ENCODE peak calls at places on chromosomes 16 and 17, in nine cellular contexts. One of them, this sample, is unnamed.

GRCh38 chr17:76805319-76805718 is 62.9 kb upstream of the MGAT5B start:
- DNase-seq in GM23338: no peak
- DNase-seq in breast epithelium: no peak
- DNase-seq in K562: no peak
- DNase-seq in GM12878: no peak
- DNase-seq in prostate gland: no peak
- DNase-seq in stomach: no peak
- DNase-seq in vagina: no peak
- DNase-seq in suprapubic skin: no peak
- DNase-seq in this sample: no peak

GRCh38 chr17:9818760-9819159 is 3.1 kb downstream of the GSG1L2 start:
- DNase-seq in GM23338: no peak
- DNase-seq in breast epithelium: no peak
- DNase-seq in K562: no peak
- DNase-seq in GM12878: no peak
- DNase-seq in prostate gland: no peak
- DNase-seq in stomach: no peak
- DNase-seq in vagina: no peak
- DNase-seq in suprapubic skin: no peak
- DNase-seq in this sample: no peak

GRCh38 chr16:88601313-88602036 is 31.3 kb downstream of the ZC3H18 start:
- DNase-seq in GM23338: no peak
- DNase-seq in breast epithelium: no peak
- DNase-seq in K562: no peak
- DNase-seq in GM12878: no peak
- DNase-seq in prostate gland: no peak
- DNase-seq in stomach: no peak
- DNase-seq in vagina: no peak
- DNase-seq in suprapubic skin: no peak
- DNase-seq in this sample: no peak

GRCh38 chr17:56832446-56832845 is 1.3 kb downstream of the C17orf67 start:
- DNase-seq in GM23338: peak; percentile 15
- DNase-seq in breast epithelium: no peak
- DNase-seq in K562: peak; percentile 10
- DNase-seq in GM12878: no peak
- DNase-seq in prostate gland: no peak
- DNase-seq in stomach: no peak
- DNase-seq in vagina: no peak
- DNase-seq in suprapubic skin: no peak
- DNase-seq in this sample: no peak

GRCh38 chr17:59846391-59847165 is 46.2 kb downstream of the TUBD1 start:
- DNase-seq in GM23338: peak; percentile 62
- DNase-seq in breast epithelium: peak; percentile 62
- DNase-seq in K562: no peak
- DNase-seq in GM12878: peak; percentile 91
- DNase-seq in prostate gland: peak; percentile 56
- DNase-seq in stomach: peak; percentile 45
- DNase-seq in vagina: peak; percentile 95
- DNase-seq in suprapubic skin: peak; percentile 82
- DNase-seq in this sample: peak; percentile 95

GRCh38 chr17:77089118-77089477 is 51.7 kb upstream of the SEC14L1 start:
- DNase-seq in GM23338: no peak
- DNase-seq in breast epithelium: no peak
- DNase-seq in K562: no peak
- DNase-seq in GM12878: no peak
- DNase-seq in prostate gland: no peak
- DNase-seq in stomach: peak; percentile 39
- DNase-seq in vagina: no peak
- DNase-seq in suprapubic skin: no peak
- DNase-seq in this sample: no peak

GRCh38 chr17:15397605-15398004 is 56.2 kb upstream of the TEKT3 start:
- DNase-seq in GM23338: no peak
- DNase-seq in breast epithelium: no peak
- DNase-seq in K562: no peak
- DNase-seq in GM12878: no peak
- DNase-seq in prostate gland: no peak
- DNase-seq in stomach: no peak
- DNase-seq in vagina: no peak
- DNase-seq in suprapubic skin: no peak
- DNase-seq in this sample: no peak

GRCh38 chr16:57689772-57690558 is 4.6 kb upstream of the DRC7 start:
- DNase-seq in GM23338: peak; percentile 27
- DNase-seq in breast epithelium: no peak
- DNase-seq in K562: peak; percentile 98
- DNase-seq in GM12878: peak; percentile 57
- DNase-seq in prostate gland: no peak
- DNase-seq in stomach: no peak
- DNase-seq in vagina: peak; percentile 52
- DNase-seq in suprapubic skin: peak; percentile 20
- DNase-seq in this sample: peak; percentile 42

GRCh38 chr16:17129971-17130370 is 340.8 kb downstream of the XYLT1 start:
- DNase-seq in GM23338: no peak
- DNase-seq in breast epithelium: no peak
- DNase-seq in K562: no peak
- DNase-seq in GM12878: no peak
- DNase-seq in prostate gland: peak; percentile 38
- DNase-seq in stomach: no peak
- DNase-seq in vagina: no peak
- DNase-seq in suprapubic skin: no peak
- DNase-seq in this sample: no peak

GRCh38 chr17:5516060-5516792 is 29.9 kb downstream of the MIS12 start:
- DNase-seq in GM23338: no peak
- DNase-seq in breast epithelium: no peak
- DNase-seq in K562: no peak
- DNase-seq in GM12878: no peak
- DNase-seq in prostate gland: no peak
- DNase-seq in stomach: no peak
- DNase-seq in vagina: no peak
- DNase-seq in suprapubic skin: no peak
- DNase-seq in this sample: no peak

GRCh38 chr17:3909257-3909656 is 7.0 kb downstream of the P2RX1 start:
- DNase-seq in GM23338: no peak
- DNase-seq in breast epithelium: no peak
- DNase-seq in K562: no peak
- DNase-seq in GM12878: no peak
- DNase-seq in prostate gland: no peak
- DNase-seq in stomach: no peak
- DNase-seq in vagina: no peak
- DNase-seq in suprapubic skin: no peak
- DNase-seq in this sample: no peak

GRCh38 chr17:3912827-3913226 is 3.4 kb downstream of the P2RX1 start:
- DNase-seq in GM23338: no peak
- DNase-seq in breast epithelium: no peak
- DNase-seq in K562: no peak
- DNase-seq in GM12878: no peak
- DNase-seq in prostate gland: no peak
- DNase-seq in stomach: no peak
- DNase-seq in vagina: no peak
- DNase-seq in suprapubic skin: no peak
- DNase-seq in this sample: no peak

GRCh38 chr17:3913531-3914318 is 2.5 kb downstream of the P2RX1 start:
- DNase-seq in GM23338: peak; percentile 83
- DNase-seq in breast epithelium: peak; percentile 41
- DNase-seq in K562: peak; percentile 80
- DNase-seq in GM12878: peak; percentile 56
- DNase-seq in prostate gland: peak; percentile 63
- DNase-seq in stomach: peak; percentile 85
- DNase-seq in vagina: no peak
- DNase-seq in suprapubic skin: no peak
- DNase-seq in this sample: peak; percentile 88

GRCh38 chr17:3910420-3911270 is 5.6 kb downstream of the P2RX1 start:
- DNase-seq in GM23338: no peak
- DNase-seq in breast epithelium: no peak
- DNase-seq in K562: no peak
- DNase-seq in GM12878: no peak
- DNase-seq in prostate gland: no peak
- DNase-seq in stomach: no peak
- DNase-seq in vagina: no peak
- DNase-seq in suprapubic skin: no peak
- DNase-seq in this sample: no peak

GRCh38 chr17:3911271-3912053 is 4.8 kb downstream of the P2RX1 start:
- DNase-seq in GM23338: peak; percentile 55
- DNase-seq in breast epithelium: peak; percentile 29
- DNase-seq in K562: no peak
- DNase-seq in GM12878: peak; percentile 89
- DNase-seq in prostate gland: no peak
- DNase-seq in stomach: no peak
- DNase-seq in vagina: no peak
- DNase-seq in suprapubic skin: no peak
- DNase-seq in this sample: no peak
- H3K27ac ChIP-seq in GM23338: no peak overlapping the region
- H3K27ac ChIP-seq in breast epithelium: no peak overlapping the region
- H3K27ac ChIP-seq in K562: no peak overlapping the region
- H3K27ac ChIP-seq in GM12878: peak overlapping the region; percentile 80
- H3K27ac ChIP-seq in prostate gland: no peak overlapping the region
- H3K27ac ChIP-seq in stomach: no peak overlapping the region
- H3K27ac ChIP-seq in vagina: no peak overlapping the region
- H3K27ac ChIP-seq in suprapubic skin: no peak overlapping the region
- H3K27ac ChIP-seq in this sample: peak overlapping the region; percentile 22

GRCh38 chr17:45374501-45374900 is 57.7 kb upstream of the MAP3K14 start:
- DNase-seq in GM23338: no peak
- DNase-seq in breast epithelium: no peak
- DNase-seq in K562: no peak
- DNase-seq in GM12878: no peak
- DNase-seq in prostate gland: no peak
- DNase-seq in stomach: no peak
- DNase-seq in vagina: no peak
- DNase-seq in suprapubic skin: no peak
- DNase-seq in this sample: no peak

GRCh38 chr17:45370949-45371413 is 54.2 kb upstream of the MAP3K14 start:
- DNase-seq in GM23338: no peak
- DNase-seq in breast epithelium: no peak
- DNase-seq in K562: no peak
- DNase-seq in GM12878: no peak
- DNase-seq in prostate gland: no peak
- DNase-seq in stomach: no peak
- DNase-seq in vagina: peak; percentile 32
- DNase-seq in suprapubic skin: peak; percentile 44
- DNase-seq in this sample: peak; percentile 6

GRCh38 chr17:45368661-45369060 is 51.8 kb upstream of the MAP3K14 start:
- DNase-seq in GM23338: no peak
- DNase-seq in breast epithelium: no peak
- DNase-seq in K562: no peak
- DNase-seq in GM12878: no peak
- DNase-seq in prostate gland: no peak
- DNase-seq in stomach: no peak
- DNase-seq in vagina: no peak
- DNase-seq in suprapubic skin: no peak
- DNase-seq in this sample: no peak

GRCh38 chr17:45372325-45372869 is 55.6 kb upstream of the MAP3K14 start:
- DNase-seq in GM23338: no peak
- DNase-seq in breast epithelium: no peak
- DNase-seq in K562: no peak
- DNase-seq in GM12878: no peak
- DNase-seq in prostate gland: no peak
- DNase-seq in stomach: no peak
- DNase-seq in vagina: peak; percentile 82
- DNase-seq in suprapubic skin: peak; percentile 49
- DNase-seq in this sample: peak; percentile 42

DNA sequence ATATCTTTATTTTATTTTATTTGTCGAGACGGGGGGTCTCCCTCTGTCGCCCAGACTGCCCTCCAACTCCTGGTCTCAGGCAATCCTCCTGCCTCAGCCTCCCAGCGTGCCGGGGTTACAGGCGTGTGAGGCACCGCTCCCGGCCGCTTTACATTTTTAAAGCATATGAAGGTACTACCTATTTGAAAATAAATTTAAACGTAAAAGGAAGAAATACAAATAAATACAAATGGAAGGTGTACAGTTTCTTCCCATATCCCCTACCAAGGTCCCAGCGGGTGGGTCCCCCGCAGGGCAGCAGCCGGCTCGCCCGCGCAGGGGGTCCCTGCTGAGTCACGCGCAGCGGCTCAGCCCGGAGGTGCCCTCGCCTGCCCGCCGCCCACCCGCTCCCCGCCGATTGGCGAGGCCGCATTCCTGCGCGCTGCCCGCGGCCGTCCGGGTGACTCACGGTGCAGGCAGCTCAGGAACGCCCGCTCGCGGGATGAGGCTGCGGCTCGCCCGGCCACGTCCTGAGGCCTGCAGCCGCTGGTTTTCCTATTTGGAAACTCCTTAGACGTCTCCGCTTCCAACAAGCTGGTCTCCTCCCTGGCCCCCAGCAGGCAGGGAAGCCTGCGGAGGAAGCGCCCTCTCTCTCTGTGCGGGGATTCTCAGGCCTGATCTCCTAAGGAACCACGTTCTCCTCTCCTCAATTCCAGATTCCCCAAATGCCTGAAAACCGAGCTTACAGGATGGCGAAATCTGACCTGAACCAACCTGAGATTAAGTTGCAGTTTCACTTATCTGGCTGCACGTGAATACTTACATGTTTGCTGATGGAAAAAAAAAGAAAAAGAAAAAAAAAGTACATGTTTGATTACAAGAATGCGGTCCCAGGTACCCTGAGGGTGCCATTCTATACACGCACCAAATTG is 54.8 kb upstream of the MAP3K14 start:
- DNase-seq in GM23338: peak; percentile 95
- DNase-seq in breast epithelium: peak; percentile 92
- DNase-seq in K562: no peak
- DNase-seq in GM12878: no peak
- DNase-seq in prostate gland: peak; percentile 82
- DNase-seq in stomach: peak; percentile 84
- DNase-seq in vagina: peak; percentile 89
- DNase-seq in suprapubic skin: peak; percentile 89
- DNase-seq in this sample: peak; percentile 90
- TF ChIP-seq POLR2AphosphoS5 in GM23338: peak; percentile 26
- TF ChIP-seq POLR2AphosphoS5 in breast epithelium: peak; percentile 91
- TF ChIP-seq POLR2AphosphoS5 in K562: no peak
- TF ChIP-seq POLR2AphosphoS5 in GM12878: no peak
- TF ChIP-seq POLR2AphosphoS5 in prostate gland: peak; percentile 55
- TF ChIP-seq POLR2AphosphoS5 in stomach: peak; percentile 72
- TF ChIP-seq POLR2AphosphoS5 in vagina: no peak
- TF ChIP-seq POLR2AphosphoS5 in suprapubic skin: peak; percentile 87
- TF ChIP-seq POLR2AphosphoS5 in this sample: peak; percentile 47

DNA sequence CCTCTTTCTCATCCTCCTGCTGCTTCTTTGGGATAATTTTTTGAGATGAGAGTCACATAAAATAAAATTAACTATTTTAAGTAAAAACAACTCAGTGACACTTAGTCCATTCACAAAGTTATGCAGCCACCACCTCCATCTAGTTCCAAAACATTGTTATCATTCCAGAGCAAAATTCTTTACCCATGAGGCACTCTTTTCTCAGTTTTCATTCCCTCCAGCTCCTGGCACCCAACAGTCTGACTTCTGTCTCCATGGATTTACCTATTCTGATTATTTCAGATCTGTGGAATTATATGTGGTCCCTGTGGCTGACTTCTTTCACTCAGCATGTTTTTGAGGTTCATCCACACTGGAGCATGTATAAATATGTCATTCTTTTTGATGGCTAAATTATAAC is 239.9 kb upstream of the DYNLRB2 start:
- DNase-seq in GM23338: no peak
- DNase-seq in breast epithelium: peak; percentile 30
- DNase-seq in K562: no peak
- DNase-seq in GM12878: no peak
- DNase-seq in prostate gland: no peak
- DNase-seq in stomach: no peak
- DNase-seq in vagina: no peak
- DNase-seq in suprapubic skin: no peak
- DNase-seq in this sample: no peak
- H3K27ac ChIP-seq in GM23338: no peak overlapping the region
- H3K27ac ChIP-seq in breast epithelium: peak overlapping the region; percentile 34
- H3K27ac ChIP-seq in K562: no peak overlapping the region
- H3K27ac ChIP-seq in GM12878: no peak overlapping the region
- H3K27ac ChIP-seq in prostate gland: no peak overlapping the region
- H3K27ac ChIP-seq in stomach: no peak overlapping the region
- H3K27ac ChIP-seq in vagina: no peak overlapping the region
- H3K27ac ChIP-seq in suprapubic skin: no peak overlapping the region
- H3K27ac ChIP-seq in this sample: no peak overlapping the region

GRCh38 chr17:79948918-79949645 is 86.6 kb downstream of the TBC1D16 start:
- DNase-seq in GM23338: no peak
- DNase-seq in breast epithelium: no peak
- DNase-seq in K562: no peak
- DNase-seq in GM12878: no peak
- DNase-seq in prostate gland: no peak
- DNase-seq in stomach: no peak
- DNase-seq in vagina: no peak
- DNase-seq in suprapubic skin: peak; percentile 51
- DNase-seq in this sample: peak; percentile 57
- TF ChIP-seq POLR2AphosphoS5 in GM23338: no peak
- TF ChIP-seq POLR2AphosphoS5 in breast epithelium: no peak
- TF ChIP-seq POLR2AphosphoS5 in K562: no peak
- TF ChIP-seq POLR2AphosphoS5 in GM12878: no peak
- TF ChIP-seq POLR2AphosphoS5 in prostate gland: peak; percentile 7
- TF ChIP-seq POLR2AphosphoS5 in stomach: no peak
- TF ChIP-seq POLR2AphosphoS5 in vagina: no peak
- TF ChIP-seq POLR2AphosphoS5 in suprapubic skin: no peak
- TF ChIP-seq POLR2AphosphoS5 in this sample: no peak